ENCODE peak calls at places on chromosome 5, in four cellular contexts. T is CD4-positive, alpha-beta T cell; F is left lung; S is ovary. E is an unnamed sample.

GRCh38 chr5:148393390-148393741 is 9.6 kb downstream of the FBXO38 start:
- DNase-seq in T (no peak), F (no peak), S (no peak), E (no peak)

GRCh38 chr5:10301266-10301665 is 6.4 kb downstream of the CMBL start:
- DNase-seq in T (no peak), F (no peak), S (no peak), E (peak; percentile 63)

GRCh38 chr5:178839319-178839704 is 20.4 kb upstream of the ZNF354B start:
- DNase-seq in T (peak; percentile 13), F (peak; percentile 83), S (no peak), E (peak; percentile 63)

GRCh38 chr5:128596071-128596470 is 58.0 kb upstream of the FBN2 start:
- DNase-seq in T (no peak), F (no peak), S (no peak), E (no peak)

GRCh38 chr5:7667216-7667767 is 183.6 kb downstream of the CFAP90 start:
- DNase-seq in T (no peak), F (no peak), S (no peak), E (no peak)

GRCh38 chr5:120843390-120843980 is 379.4 kb downstream of the PRR16 start:
- DNase-seq in T (no peak), F (no peak), S (no peak), E (no peak)

GRCh38 chr5:38531518-38531917 is 24.9 kb downstream of the LIFR start:
- DNase-seq in T (no peak), F (no peak), S (no peak), E (no peak)

GRCh38 chr5:111999286-111999685 is 242.3 kb upstream of the NREP start:
- DNase-seq in T (no peak), F (no peak), S (no peak), E (no peak)

GRCh38 chr5:180380856-180381255 is 27.7 kb upstream of the GFPT2 start:
- DNase-seq in T (no peak), F (no peak), S (no peak), E (no peak)

GRCh38 chr5:83965431-83965830 is 244.8 kb upstream of the HAPLN1 start:
- DNase-seq in T (no peak), F (no peak), S (no peak), E (no peak)

GRCh38 chr5:118557103-118557805 is 431.1 kb downstream of the DTWD2 start:
- DNase-seq in T (no peak), F (no peak), S (no peak), E (no peak)

GRCh38 chr5:143559586-143559985 is 156.1 kb upstream of the NR3C1 start:
- DNase-seq in T (no peak), F (no peak), S (no peak), E (no peak)

GRCh38 chr5:56543431-56544385 is 271.6 kb upstream of the MAP3K1 start:
- DNase-seq in T (no peak), F (no peak), S (no peak), E (no peak)

GRCh38 chr5:154541553-154541952 is 63.5 kb upstream of the HAND1 start:
- DNase-seq in T (no peak), F (no peak), S (no peak), E (no peak)

GRCh38 chr5:156435101-156435500 is 108.1 kb downstream of the SGCD start:
- DNase-seq in T (no peak), F (no peak), S (no peak), E (no peak)

GRCh38 chr5:150801117-150801927 is 22.8 kb downstream of the SMIM3 start:
- DNase-seq in T (no peak), F (no peak), S (peak; percentile 28), E (peak; percentile 49)

GRCh38 chr5:14213813-14214585 is 70.9 kb downstream of the TRIO start:
- DNase-seq in T (no peak), F (no peak), S (no peak), E (no peak)

GRCh38 chr5:2207416-2207950 is 324.8 kb upstream of the IRX4 start:
- DNase-seq in T (no peak), F (no peak), S (no peak), E (no peak)

GRCh38 chr5:2206244-2207108 is 323.8 kb upstream of the IRX4 start:
- DNase-seq in T (no peak), F (no peak), S (no peak), E (no peak)

GRCh38 chr5:2205596-2205995 is 322.9 kb upstream of the IRX4 start:
- DNase-seq in T (no peak), F (no peak), S (no peak), E (no peak)

GRCh38 chr5:2207109-2207399 is 324.3 kb upstream of the IRX4 start:
- DNase-seq in T (no peak), F (no peak), S (no peak), E (no peak)

DNA sequence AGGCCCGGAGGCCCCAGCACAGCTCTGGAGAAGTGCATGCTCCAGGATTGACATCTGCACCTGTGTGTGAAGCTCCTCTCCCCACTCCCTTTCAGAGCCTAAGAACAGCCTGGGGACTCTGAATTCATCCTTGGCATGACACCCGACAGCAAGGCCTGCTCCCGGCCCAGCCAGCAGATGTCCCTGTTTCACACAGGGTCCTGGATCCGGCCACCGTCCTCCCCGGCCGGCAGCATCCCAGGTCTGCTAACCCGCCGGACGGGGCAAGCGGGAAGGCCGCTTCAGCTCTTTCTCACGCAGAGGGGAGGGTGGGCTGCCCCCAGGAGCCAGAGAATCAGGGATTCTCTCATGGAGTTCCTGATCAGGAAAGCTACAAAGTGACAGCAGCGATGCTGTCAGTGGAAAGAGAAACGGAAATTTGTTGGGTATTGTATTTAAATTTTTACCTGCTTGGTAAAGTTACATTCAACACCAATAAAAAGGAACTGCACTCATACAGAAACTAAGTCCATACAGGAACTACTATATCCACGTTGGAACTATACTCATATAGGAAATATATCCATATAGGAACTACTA is 325.3 kb upstream of the IRX4 start:
- DNase-seq in T (no peak), F (no peak), S (no peak), E (no peak)
- TF ChIP-seq CTCF in T (no peak), F (no peak), S (no peak), E (no peak)

GRCh38 chr5:141778683-141779082 is 96.7 kb upstream of the ARAP3 start:
- DNase-seq in T (no peak), F (no peak), S (no peak), E (no peak)
- H3K27ac ChIP-seq in T (no peak overlapping the region), F (no peak overlapping the region), S (no peak overlapping the region), E (no peak overlapping the region)

GRCh38 chr5:3828761-3829160 is 233.1 kb downstream of the IRX1 start:
- DNase-seq in T (no peak), F (no peak), S (no peak), E (no peak)
- TF ChIP-seq CTCF in T (no peak), F (no peak), S (no peak), E (no peak)

GRCh38 chr5:77776606-77777206 is 567 bp upstream of the TBCA start:
- DNase-seq in T (no peak), F (no peak), S (no peak), E (no peak)
- H3K27ac ChIP-seq in T (peak overlapping the region; percentile 89), F (peak overlapping the region; percentile 98), S (peak overlapping the region; percentile 98), E (peak overlapping the region; percentile 94)

GRCh38 chr5:95114305-95114704 is 170.6 kb downstream of the MCTP1 start:
- DNase-seq in T (no peak), F (no peak), S (no peak), E (no peak)
- TF ChIP-seq CTCF in T (no peak), F (no peak), S (no peak), E (no peak)

GRCh38 chr5:142543951-142544753 is 141.7 kb downstream of the FGF1 start:
- DNase-seq in T (no peak), F (no peak), S (no peak), E (no peak)
- H3K27ac ChIP-seq in T (no peak overlapping the region), F (peak overlapping the region; percentile 14), S (no peak overlapping the region), E (no peak overlapping the region)

DNA sequence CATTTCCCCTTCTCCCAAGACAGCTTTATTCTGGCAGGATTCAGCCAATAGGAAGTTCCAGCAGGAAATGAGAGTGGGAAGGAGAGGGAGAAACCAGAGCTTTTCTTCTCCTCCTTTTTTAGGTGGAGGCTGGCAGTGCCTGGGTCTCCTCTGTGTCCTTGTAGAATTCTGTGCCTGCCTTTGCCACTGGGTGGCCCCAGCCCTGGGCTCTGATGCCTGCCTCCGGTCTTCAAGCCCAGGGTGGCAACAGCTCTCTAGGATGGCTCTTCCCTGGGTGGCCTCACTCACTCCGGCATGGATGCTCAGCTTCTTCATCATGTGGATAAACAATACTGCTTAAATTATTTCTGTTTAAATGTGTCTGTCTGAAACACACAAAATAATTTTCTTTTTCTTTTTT is 694.8 kb downstream of the SEMA5A start:
- DNase-seq in T (no peak), F (peak; percentile 19), S (no peak), E (no peak)
- TF ChIP-seq CTCF in T (no peak), F (no peak), S (no peak), E (no peak)